ENCODE peak calls at places on chromosomes 3 and 15, in seven cellular contexts. F, I, V, E, Y, Z and O are unnamed samples.

GRCh38 chr15:90414408-90415028 is 26.5 kb downstream of the IQGAP1 start:
- DNase-seq in F (peak; percentile 93), I (peak; percentile 90), V (no peak), E (no peak), Y (no peak), Z (no peak), O (peak; percentile 66)

GRCh38 chr3:179321585-179322322 is 1.1 kb upstream of the ZNF639 start:
- DNase-seq in F (peak; percentile 36), I (no peak), V (no peak), E (peak; percentile 24), Y (peak; percentile 77), Z (peak; percentile 66), O (no peak)

GRCh38 chr3:42061711-42062408 is 29.3 kb upstream of the TRAK1 start:
- DNase-seq in F (peak; percentile 94), I (peak; percentile 91), V (no peak), E (no peak), Y (peak; percentile 90), Z (peak; percentile 74), O (peak; percentile 89)

GRCh38 chr3:42736081-42736480 is 33.5 kb upstream of the HHATL start:
- DNase-seq in F (no peak), I (no peak), V (no peak), E (no peak), Y (no peak), Z (no peak), O (no peak)

GRCh38 chr3:3053974-3054373 is 56.2 kb downstream of the IL5RA start:
- DNase-seq in F (peak; percentile 53), I (peak; percentile 37), V (no peak), E (no peak), Y (no peak), Z (no peak), O (no peak)

GRCh38 chr3:189593581-189593980 is 37.6 kb upstream of the TP63 start:
- DNase-seq in F (no peak), I (no peak), V (no peak), E (no peak), Y (no peak), Z (no peak), O (no peak)

GRCh38 chr3:176919836-176920760 is 277.2 kb downstream of the TBL1XR1 start:
- DNase-seq in F (peak; percentile 88), I (peak; percentile 86), V (no peak), E (no peak), Y (peak; percentile 42), Z (no peak), O (no peak)

GRCh38 chr3:122908251-122908650 is 113.4 kb downstream of the SLC49A4 start:
- DNase-seq in F (no peak), I (no peak), V (no peak), E (no peak), Y (no peak), Z (no peak), O (no peak)

GRCh38 chr3:46981932-46982471 is 2.5 kb downstream of the NBEAL2 start:
- DNase-seq in F (no peak), I (no peak), V (no peak), E (no peak), Y (peak; percentile 28), Z (peak; percentile 77), O (no peak)

GRCh38 chr3:10392244-10392643 is 71.3 kb upstream of the SEC13 start:
- DNase-seq in F (no peak), I (no peak), V (no peak), E (no peak), Y (no peak), Z (peak; percentile 28), O (no peak)

GRCh38 chr3:151329368-151329767 is at the start of gene P2RY13:
- DNase-seq in F (no peak), I (no peak), V (no peak), E (no peak), Y (no peak), Z (no peak), O (no peak)
- H3K4me3 ChIP-seq in F (no peak within 1 kb of the TSS), I (no peak within 1 kb of the TSS), V (no peak within 1 kb of the TSS), E (no peak within 1 kb of the TSS), Y (no peak within 1 kb of the TSS), Z (no peak within 1 kb of the TSS), O (no peak within 1 kb of the TSS)

GRCh38 chr3:159786489-159787181 is 202.0 kb upstream of the IL12A start:
- DNase-seq in F (peak; percentile 63), I (peak; percentile 61), V (no peak), E (no peak), Y (no peak), Z (no peak), O (no peak)

GRCh38 chr3:159787191-159787590 is 201.4 kb upstream of the IL12A start:
- DNase-seq in F (peak; percentile 89), I (peak; percentile 86), V (no peak), E (no peak), Y (peak; percentile 88), Z (no peak), O (no peak)

GRCh38 chr3:159788987-159789386 is 199.6 kb upstream of the IL12A start:
- DNase-seq in F (no peak), I (no peak), V (no peak), E (no peak), Y (no peak), Z (no peak), O (no peak)

GRCh38 chr3:159788291-159788690 is 200.3 kb upstream of the IL12A start:
- DNase-seq in F (peak; percentile 87), I (peak; percentile 85), V (no peak), E (no peak), Y (no peak), Z (no peak), O (no peak)

DNA sequence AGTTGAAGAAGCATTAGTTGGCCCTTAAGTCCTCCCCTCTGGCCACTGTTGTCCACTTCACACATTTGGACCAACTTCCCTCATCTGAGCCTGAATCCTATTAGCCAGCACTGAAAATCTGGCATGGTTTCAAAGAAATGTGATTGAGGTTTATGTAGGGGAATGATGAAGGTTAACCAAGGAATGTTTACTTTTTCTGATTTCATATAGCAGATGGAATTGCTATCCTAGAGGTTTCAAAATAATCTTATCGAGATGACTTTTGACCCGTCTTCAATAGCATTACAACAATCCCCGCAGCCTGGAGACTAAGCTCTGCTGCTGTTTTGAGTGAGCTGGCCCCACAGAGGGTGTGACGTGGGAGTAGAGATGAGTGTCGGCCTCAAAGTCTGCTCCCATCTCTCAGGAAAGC is 200.8 kb upstream of the IL12A start:
- DNase-seq in F (peak; percentile 90), I (peak; percentile 88), V (no peak), E (no peak), Y (peak; percentile 88), Z (no peak), O (no peak)
- H2AFZ ChIP-seq in F (no peak overlapping the region), I (no peak overlapping the region), V (no peak overlapping the region), E (no peak overlapping the region), Y (no peak overlapping the region), Z (no peak overlapping the region), O (no peak overlapping the region)

DNA sequence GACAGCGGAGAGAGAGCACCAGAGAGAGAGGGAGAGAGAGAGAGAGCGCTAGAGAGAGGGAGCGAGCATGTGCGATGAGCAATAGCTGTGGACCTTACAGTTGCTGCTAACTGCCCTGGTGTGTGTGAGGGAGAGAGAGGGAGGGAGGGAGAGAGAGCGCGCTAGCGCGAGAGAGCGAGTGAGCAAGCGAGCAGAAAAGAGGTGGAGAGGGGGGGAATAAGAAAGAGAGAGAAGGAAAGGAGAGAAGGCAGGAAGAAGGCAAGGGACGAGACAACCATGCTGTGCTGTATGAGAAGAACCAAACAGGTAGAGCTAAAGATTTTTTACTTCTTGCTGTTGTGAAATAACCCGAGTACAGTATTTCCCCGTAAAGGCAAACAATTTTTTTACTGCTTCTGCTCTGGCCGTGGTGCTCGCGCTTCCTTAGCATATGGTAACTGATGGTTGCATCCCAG is at the start of gene GAP43:
- DNase-seq in F (peak; percentile 96), I (peak; percentile 96), V (no peak), E (no peak), Y (peak; percentile 23), Z (peak; percentile 85), O (no peak)
- H3K4me3 ChIP-seq in F (peak within 1 kb of the TSS; percentile 51), I (peak within 1 kb of the TSS; percentile 73), V (no peak within 1 kb of the TSS), E (no peak within 1 kb of the TSS), Y (no peak within 1 kb of the TSS), Z (peak within 1 kb of the TSS; percentile 72), O (peak within 1 kb of the TSS; percentile 4)

DNA sequence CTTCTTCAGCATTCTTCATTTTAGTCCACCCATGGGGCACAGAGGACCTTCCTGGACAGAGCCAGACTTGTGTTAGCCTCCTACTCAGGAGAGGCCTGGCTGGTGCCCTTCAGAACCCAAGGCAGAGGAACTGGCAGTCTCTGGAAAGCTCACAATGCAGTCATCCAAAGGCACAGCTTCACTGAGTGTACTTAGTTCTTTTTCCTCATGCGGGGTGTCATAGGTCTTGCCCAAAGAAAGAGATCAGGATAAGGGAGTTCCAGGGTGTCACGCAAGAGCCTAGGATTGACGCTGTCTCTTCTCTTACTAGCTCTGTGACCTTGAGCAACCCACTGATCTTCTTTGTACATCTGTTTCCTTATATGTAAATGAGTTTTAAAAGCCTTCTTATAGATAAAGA is 58.7 kb downstream of the CD200 start:
- DNase-seq in F (no peak), I (no peak), V (no peak), E (no peak), Y (no peak), Z (no peak), O (no peak)
- H2AFZ ChIP-seq in F (peak overlapping the region; percentile 9), I (peak overlapping the region; percentile 26), V (peak overlapping the region; percentile 70), E (no peak overlapping the region), Y (peak overlapping the region; percentile 39), Z (no peak overlapping the region), O (peak overlapping the region; percentile 60)

GRCh38 chr3:185932213-185932612 is 5.6 kb downstream of the TRA2B start:
- DNase-seq in F (peak; percentile 23), I (no peak), V (no peak), E (no peak), Y (peak; percentile 39), Z (no peak), O (no peak)
- H3K4me3 ChIP-seq in F (peak overlapping the region; percentile 17), I (peak overlapping the region; percentile 36), V (peak overlapping the region; percentile 68), E (peak overlapping the region; percentile 99), Y (peak overlapping the region; percentile 12), Z (peak overlapping the region; percentile 95), O (peak overlapping the region; percentile 99)

DNA sequence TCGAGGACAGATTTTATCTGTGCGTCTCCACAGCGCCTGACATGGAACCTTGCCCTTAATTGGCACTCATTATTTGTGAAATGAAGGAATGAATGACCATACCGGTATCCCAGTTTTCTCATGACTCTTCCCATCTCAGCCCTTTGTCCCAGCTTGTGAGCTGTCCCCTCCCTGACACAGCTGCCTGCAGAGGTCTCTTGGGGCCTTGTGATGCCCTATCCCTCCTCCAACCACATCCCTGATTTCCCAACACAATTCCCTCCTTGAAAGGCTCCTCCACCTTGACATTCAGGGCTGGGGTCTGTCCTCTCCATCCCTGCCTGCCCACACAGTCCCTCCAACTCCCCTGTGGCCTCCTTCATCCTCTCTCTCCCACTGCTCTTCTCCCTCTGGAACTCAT is 35.4 kb upstream of the FILIP1L start:
- DNase-seq in F (no peak), I (no peak), V (no peak), E (no peak), Y (no peak), Z (no peak), O (no peak)
- H2AFZ ChIP-seq in F (no peak overlapping the region), I (no peak overlapping the region), V (no peak overlapping the region), E (no peak overlapping the region), Y (no peak overlapping the region), Z (no peak overlapping the region), O (no peak overlapping the region)

GRCh38 chr3:184786271-184787010 is 25.5 kb upstream of the VPS8 start:
- DNase-seq in F (peak; percentile 76), I (peak; percentile 67), V (no peak), E (no peak), Y (no peak), Z (no peak), O (no peak)
- H3K4me3 ChIP-seq in F (peak overlapping the region; percentile 30), I (peak overlapping the region; percentile 4), V (no peak overlapping the region), E (no peak overlapping the region), Y (no peak overlapping the region), Z (no peak overlapping the region), O (no peak overlapping the region)